ENCODE peak calls at places on chromosome 9, in four cellular contexts. C is HFFc6, E is cardiac fibroblast, J is GM23338. I is an unnamed sample.

GRCh38 chr9:76415154-76415553 is 20.9 kb upstream of the RFK start:
- DNase-seq in E (peak; percentile 20), C (peak; percentile 8), J (no peak), I (peak; percentile 42)

GRCh38 chr9:35690447-35691324 is 961 bp upstream of the TPM2 start:
- DNase-seq in E (peak; percentile 84), C (peak; percentile 74), J (peak; percentile 76), I (peak; percentile 52)

GRCh38 chr9:76177924-76178323 is 216.3 kb downstream of the RFK start:
- DNase-seq in E (no peak), J (no peak), C (no peak), I (no peak)

GRCh38 chr9:120265791-120266190 is 314.2 kb downstream of the CDK5RAP2 start:
- DNase-seq in C (no peak), E (peak; percentile 8), J (peak; percentile 9), I (peak; percentile 52)

GRCh38 chr9:136775191-136775590 is 10.9 kb upstream of the LCN15 start:
- DNase-seq in E (no peak), J (no peak), C (no peak), I (no peak)

GRCh38 chr9:2337131-2337530 is 284.5 kb upstream of the VLDLR start:
- DNase-seq in E (no peak), C (no peak), J (no peak), I (no peak)

GRCh38 chr9:136342191-136343120 is 15.1 kb downstream of the GPSM1 start:
- DNase-seq in J (peak; percentile 88), E (peak; percentile 71), C (no peak), I (peak; percentile 54)

GRCh38 chr9:93827545-93828330 is 127.4 kb downstream of the BARX1 start:
- DNase-seq in J (peak; percentile 83), E (peak; percentile 59), C (peak; percentile 7), I (peak; percentile 31)

GRCh38 chr9:79254900-79255651 is 316.7 kb upstream of the TLE4 start:
- DNase-seq in C (no peak), J (peak; percentile 82), E (peak; percentile 13), I (peak; percentile 33)
- TF ChIP-seq CTCF in C (peak; percentile 53), J (peak; percentile 89), E (peak; percentile 19), I (peak; percentile 39)

GRCh38 chr9:4287886-4288588 is 11.8 kb downstream of the GLIS3 start:
- DNase-seq in C (no peak), E (no peak), J (no peak), I (no peak)
- TF ChIP-seq CTCF in C (no peak), E (no peak), J (no peak), I (no peak)

GRCh38 chr9:132770775-132771310 is 100.6 kb downstream of the GTF3C4 start:
- DNase-seq in E (no peak), J (no peak), C (no peak), I (no peak)

GRCh38 chr9:132769895-132770774 is 99.9 kb downstream of the GTF3C4 start:
- DNase-seq in J (peak; percentile 91), C (no peak), E (peak; percentile 75), I (no peak)

GRCh38 chr9:132773764-132774339 is 103.6 kb downstream of the GTF3C4 start:
- DNase-seq in J (no peak), E (no peak), C (no peak), I (no peak)

GRCh38 chr9:132773093-132773492 is 102.8 kb downstream of the GTF3C4 start:
- DNase-seq in C (no peak), E (no peak), J (no peak), I (no peak)

GRCh38 chr9:132768932-132769894 is 98.9 kb downstream of the GTF3C4 start:
- DNase-seq in C (peak; percentile 38), J (peak; percentile 92), E (peak; percentile 82), I (no peak)
- TF ChIP-seq CTCF in C (peak; percentile 74), J (peak; percentile 45), E (peak; percentile 42), I (peak; percentile 10)

DNA sequence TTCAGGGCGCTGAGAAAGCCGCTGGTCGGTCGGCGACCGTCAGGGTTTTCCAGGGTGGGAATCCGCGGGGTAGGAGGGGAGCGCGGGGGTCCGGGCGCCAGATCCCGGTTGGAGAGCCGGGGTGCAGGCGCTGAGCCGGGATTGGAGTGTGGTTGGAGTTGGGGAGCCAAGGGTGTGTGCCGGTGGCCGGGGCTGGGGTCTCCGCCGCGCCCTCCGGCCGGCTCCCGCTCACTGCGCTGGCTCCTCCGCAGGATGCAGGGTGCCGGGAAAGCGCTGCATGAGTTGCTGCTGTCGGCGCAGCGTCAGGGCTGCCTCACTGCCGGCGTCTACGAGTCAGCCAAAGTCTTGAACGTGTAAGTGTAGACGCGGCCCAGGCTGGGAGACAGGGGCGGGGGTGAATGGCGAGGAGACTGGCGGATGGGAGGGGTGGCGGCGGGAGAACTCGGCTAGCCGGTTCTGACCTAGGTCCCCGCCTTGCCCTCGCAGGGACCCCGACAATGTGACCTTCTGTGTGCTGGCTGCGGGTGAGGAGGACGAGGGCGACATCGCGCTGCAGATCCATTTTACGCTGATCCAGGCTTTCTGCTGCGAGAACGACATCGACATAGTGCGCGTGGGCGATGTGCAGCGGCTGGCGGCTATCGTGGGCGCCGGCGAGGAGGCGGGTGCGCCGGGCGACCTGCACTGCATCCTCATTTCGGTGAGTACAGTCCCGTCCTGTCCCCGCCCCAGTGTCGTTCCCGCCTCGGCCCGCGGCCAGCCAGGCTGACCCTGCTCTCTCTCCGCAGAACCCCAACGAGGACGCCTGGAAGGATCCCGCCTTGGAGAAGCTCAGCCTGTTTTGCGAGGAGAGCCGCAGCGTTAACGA is 603 bp downstream of the GADD45G start:
- DNase-seq in J (peak; percentile 68), C (no peak), E (peak; percentile 39), I (peak; percentile 46)
- TF ChIP-seq CTCF in J (no peak), C (no peak), E (no peak), I (no peak)

GRCh38 chr9:116116411-116116810 is 37.2 kb upstream of the PAPPA start:
- DNase-seq in J (no peak), C (no peak), E (no peak), I (no peak)
- TF ChIP-seq CTCF in J (no peak), C (no peak), E (no peak), I (no peak)

GRCh38 chr9:79477955-79478751 is 93.6 kb upstream of the TLE4 start:
- DNase-seq in E (peak; percentile 28), J (peak; percentile 82), C (no peak), I (peak; percentile 24)
- TF ChIP-seq CTCF in E (peak; percentile 39), J (peak; percentile 74), C (peak; percentile 55), I (no peak)

GRCh38 chr9:36787709-36788108 is 215.0 kb downstream of the MELK start:
- DNase-seq in C (no peak), E (no peak), J (no peak), I (peak; percentile 28)
- TF ChIP-seq CTCF in C (no peak), E (no peak), J (no peak), I (no peak)

DNA sequence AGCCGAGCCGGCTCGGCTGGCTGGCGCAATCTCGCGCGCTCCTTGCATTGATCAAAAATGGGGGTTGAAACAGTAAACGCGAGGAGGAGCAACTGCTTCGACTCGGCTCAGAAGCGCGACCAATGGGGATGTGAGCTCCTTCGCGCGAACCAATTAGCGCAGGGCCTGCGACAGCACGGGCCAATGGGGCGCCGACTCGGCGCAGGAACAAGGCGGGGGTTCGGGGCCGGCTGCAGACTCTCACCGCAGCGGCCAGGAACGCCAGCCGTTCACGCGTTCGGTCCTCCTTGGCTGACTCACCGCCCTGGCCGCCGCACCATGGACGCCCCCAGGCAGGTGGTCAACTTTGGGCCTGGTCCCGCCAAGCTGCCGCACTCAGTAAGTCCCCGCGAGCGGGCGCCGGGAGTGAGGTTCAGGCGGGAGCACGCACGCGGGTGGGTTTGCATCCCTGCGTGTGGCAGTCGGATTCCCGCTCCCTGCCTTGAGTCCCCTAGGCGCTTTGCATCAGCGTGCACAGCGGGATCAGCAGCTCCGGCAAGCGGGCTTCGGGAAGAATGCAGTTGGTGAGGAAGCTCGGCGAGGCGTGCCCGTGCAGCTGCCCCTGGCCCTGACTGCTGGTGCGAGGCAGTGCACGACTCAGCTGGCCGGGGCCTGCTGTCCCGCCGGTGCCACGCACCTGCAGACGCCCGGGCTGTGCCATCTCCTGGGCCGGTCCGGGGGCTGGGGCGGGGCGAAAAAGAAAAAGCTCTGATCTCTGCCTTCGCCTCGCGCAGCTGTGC is at the start of gene PSAT1:
- DNase-seq in E (peak; percentile 95), J (peak; percentile 98), C (peak; percentile 97), I (peak; percentile 98)
- TF ChIP-seq CTCF in E (no peak), J (no peak), C (peak; percentile 18), I (no peak)

GRCh38 chr9:34337404-34337803 is 8.0 kb downstream of the NUDT2 start:
- DNase-seq in E (no peak), J (peak; percentile 37), C (no peak), I (no peak)
- TF ChIP-seq CTCF in E (peak; percentile 14), J (peak; percentile 37), C (peak; percentile 46), I (peak; percentile 4)

GRCh38 chr9:108443278-108443633 is 412.5 kb downstream of the ACTL7B start:
- DNase-seq in J (no peak), E (no peak), C (no peak), I (no peak)

GRCh38 chr9:108445431-108446018 is 410.3 kb downstream of the ACTL7B start:
- DNase-seq in J (no peak), C (no peak), E (no peak), I (no peak)

GRCh38 chr9:108443741-108444140 is 412.0 kb downstream of the ACTL7B start:
- DNase-seq in J (no peak), E (peak; percentile 52), C (peak; percentile 70), I (peak; percentile 26)

GRCh38 chr9:108442604-108443277 is 413.0 kb downstream of the ACTL7B start:
- DNase-seq in E (no peak), J (no peak), C (no peak), I (no peak)

GRCh38 chr9:108444400-108445358 is 411.1 kb downstream of the ACTL7B start:
- DNase-seq in J (no peak), C (peak; percentile 94), E (peak; percentile 86), I (peak; percentile 88)
- TF ChIP-seq CTCF in J (no peak), C (no peak), E (no peak), I (no peak)